ENCODE peak calls at places on chromosomes 12 and 14, in four cellular contexts. One of them, this sample, is unnamed. For H3K9me3, the result is how much of the 10 kb centered on the place peaks cover.

GRCh38 chr12:46674818-46675217 is 151.0 kb downstream of the SLC38A4 start:
- DNase-seq in A549: no peak
- DNase-seq in transverse colon: no peak
- DNase-seq in left ventricle myocardium inferior: no peak
- DNase-seq in this sample: no peak

GRCh38 chr12:131222271-131223139 is 268.8 kb downstream of the ADGRD1 start:
- DNase-seq in transverse colon: no peak
- DNase-seq in left ventricle myocardium inferior: no peak
- DNase-seq in A549: no peak
- DNase-seq in this sample: no peak

GRCh38 chr12:39123580-39123979 is 218.2 kb upstream of the CPNE8 start:
- DNase-seq in left ventricle myocardium inferior: no peak
- DNase-seq in A549: no peak
- DNase-seq in transverse colon: no peak
- DNase-seq in this sample: peak

GRCh38 chr12:87779016-87779415 is 250.2 kb downstream of the C12orf50 start:
- DNase-seq in A549: peak
- DNase-seq in transverse colon: no peak
- DNase-seq in left ventricle myocardium inferior: no peak
- DNase-seq in this sample: no peak

GRCh38 chr12:117986705-117987469 is 18.1 kb upstream of the KSR2 start:
- DNase-seq in left ventricle myocardium inferior: no peak
- DNase-seq in A549: peak
- DNase-seq in transverse colon: no peak
- DNase-seq in this sample: no peak

GRCh38 chr14:51236314-51236713 is 3.7 kb upstream of the TMX1 start:
- DNase-seq in left ventricle myocardium inferior: no peak
- DNase-seq in A549: no peak
- DNase-seq in transverse colon: no peak
- DNase-seq in this sample: no peak

GRCh38 chr12:31369712-31370521 is 44.0 kb upstream of the SINHCAF start:
- DNase-seq in transverse colon: peak
- DNase-seq in left ventricle myocardium inferior: peak
- DNase-seq in A549: no peak
- DNase-seq in this sample: peak

GRCh38 chr12:11807453-11807852 is 158.0 kb downstream of the ETV6 start:
- DNase-seq in left ventricle myocardium inferior: no peak
- DNase-seq in A549: no peak
- DNase-seq in transverse colon: no peak
- DNase-seq in this sample: no peak

GRCh38 chr12:40224439-40225291 is at the start of gene LRRK2:
- DNase-seq in transverse colon: peak
- DNase-seq in left ventricle myocardium inferior: peak
- DNase-seq in A549: peak
- DNase-seq in this sample: peak

GRCh38 chr14:101359221-101360044 is 201.9 kb upstream of the DIO3 start:
- DNase-seq in transverse colon: peak
- DNase-seq in A549: no peak
- DNase-seq in left ventricle myocardium inferior: peak
- DNase-seq in this sample: no peak

GRCh38 chr12:3326850-3327780 is 163.9 kb upstream of the PRMT8 start:
- DNase-seq in left ventricle myocardium inferior: no peak
- DNase-seq in transverse colon: no peak
- DNase-seq in A549: no peak
- DNase-seq in this sample: no peak

GRCh38 chr12:106907411-106907810 is 48.3 kb upstream of the TMEM263 start:
- DNase-seq in left ventricle myocardium inferior: no peak
- DNase-seq in transverse colon: no peak
- DNase-seq in A549: no peak
- DNase-seq in this sample: no peak
- TF ChIP-seq CTCF in left ventricle myocardium inferior: no peak
- TF ChIP-seq CTCF in transverse colon: no peak
- TF ChIP-seq CTCF in A549: no peak
- TF ChIP-seq CTCF in this sample: no peak

GRCh38 chr12:132946507-132946820 is 9.6 kb downstream of the ZNF605 start:
- DNase-seq in A549: no peak
- DNase-seq in transverse colon: no peak
- DNase-seq in left ventricle myocardium inferior: no peak
- DNase-seq in this sample: no peak

GRCh38 chr12:132945806-132946506 is 10.2 kb downstream of the ZNF605 start:
- DNase-seq in left ventricle myocardium inferior: no peak
- DNase-seq in transverse colon: no peak
- DNase-seq in A549: no peak
- DNase-seq in this sample: no peak

GRCh38 chr12:132941336-132941954 is 14.7 kb downstream of the ZNF605 start:
- DNase-seq in A549: no peak
- DNase-seq in left ventricle myocardium inferior: no peak
- DNase-seq in transverse colon: no peak
- DNase-seq in this sample: no peak

GRCh38 chr12:132940071-132940719 is 15.9 kb downstream of the ZNF605 start:
- DNase-seq in transverse colon: no peak
- DNase-seq in left ventricle myocardium inferior: no peak
- DNase-seq in A549: no peak
- DNase-seq in this sample: no peak

GRCh38 chr12:132942611-132943010 is 13.5 kb downstream of the ZNF605 start:
- DNase-seq in left ventricle myocardium inferior: no peak
- DNase-seq in A549: no peak
- DNase-seq in transverse colon: no peak
- DNase-seq in this sample: no peak
- H3K9me3 ChIP-seq in left ventricle myocardium inferior: half or more
- H3K9me3 ChIP-seq in A549: half or more
- H3K9me3 ChIP-seq in transverse colon: half or more
- H3K9me3 ChIP-seq in this sample: under half

GRCh38 chr14:69423279-69423678 is 24.8 kb downstream of the SLC39A9 start:
- DNase-seq in transverse colon: no peak
- DNase-seq in A549: no peak
- DNase-seq in left ventricle myocardium inferior: no peak
- DNase-seq in this sample: no peak
- TF ChIP-seq CTCF in transverse colon: no peak
- TF ChIP-seq CTCF in A549: no peak
- TF ChIP-seq CTCF in left ventricle myocardium inferior: no peak
- TF ChIP-seq CTCF in this sample: no peak

DNA sequence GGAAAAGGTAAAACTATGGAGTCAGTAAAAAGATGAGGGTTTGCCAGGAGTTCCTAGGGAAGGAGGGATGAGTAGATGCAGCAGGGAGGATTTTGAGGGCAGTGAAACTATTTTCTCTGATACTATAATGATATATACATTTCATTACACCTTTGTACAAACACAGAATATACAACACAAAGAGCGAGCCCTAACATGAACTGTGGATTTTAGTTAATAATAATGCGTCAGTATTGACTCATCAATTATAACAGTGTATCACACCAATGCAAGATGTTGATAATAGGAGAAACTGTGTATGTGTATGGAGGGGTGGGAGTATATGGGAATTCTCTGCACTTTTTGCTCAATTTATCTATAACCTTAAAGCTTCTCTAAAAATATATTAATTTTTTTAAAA is 404.3 kb upstream of the NOVA1 start:
- DNase-seq in transverse colon: no peak
- DNase-seq in A549: no peak
- DNase-seq in left ventricle myocardium inferior: no peak
- DNase-seq in this sample: no peak
- H3K9me3 ChIP-seq in transverse colon: under half
- H3K9me3 ChIP-seq in A549: under half
- H3K9me3 ChIP-seq in left ventricle myocardium inferior: under half
- H3K9me3 ChIP-seq in this sample: under half

GRCh38 chr12:102939670-102940222 is 17.7 kb upstream of the ASCL1 start:
- DNase-seq in A549: no peak
- DNase-seq in transverse colon: no peak
- DNase-seq in left ventricle myocardium inferior: no peak
- DNase-seq in this sample: no peak
- TF ChIP-seq CTCF in A549: no peak
- TF ChIP-seq CTCF in transverse colon: no peak
- TF ChIP-seq CTCF in left ventricle myocardium inferior: no peak
- TF ChIP-seq CTCF in this sample: peak

GRCh38 chr14:47557894-47558293 is 117.5 kb downstream of the MDGA2 start:
- DNase-seq in transverse colon: no peak
- DNase-seq in left ventricle myocardium inferior: no peak
- DNase-seq in A549: no peak
- DNase-seq in this sample: no peak
- H3K9me3 ChIP-seq in transverse colon: under half
- H3K9me3 ChIP-seq in left ventricle myocardium inferior: under half
- H3K9me3 ChIP-seq in A549: under half
- H3K9me3 ChIP-seq in this sample: under half

GRCh38 chr12:108571604-108572165 is 9.3 kb downstream of the ISCU start:
- DNase-seq in transverse colon: no peak
- DNase-seq in left ventricle myocardium inferior: no peak
- DNase-seq in A549: no peak
- DNase-seq in this sample: no peak
- TF ChIP-seq CTCF in transverse colon: no peak
- TF ChIP-seq CTCF in left ventricle myocardium inferior: no peak
- TF ChIP-seq CTCF in A549: no peak
- TF ChIP-seq CTCF in this sample: no peak